ENCODE peak calls at places on chromosomes 3 and 15, in nine cellular contexts. W is OCI-LY7, L is thoracic aorta, N is ovary, U is neuronal stem cell, S is SJSA1, E is ascending aorta, F is endodermal cell, T is cardiac muscle cell. J is an unnamed sample.

GRCh38 chr3:60917136-60917535 is 334.1 kb downstream of the FHIT start:
- DNase-seq in W (no peak), U (no peak), E (no peak), F (no peak), S (no peak), T (peak; percentile 33), N (no peak), L (no peak), J (peak; percentile 22)

GRCh38 chr15:64105113-64105704 is 9.4 kb downstream of the SNX1 start:
- DNase-seq in S (no peak), N (peak; percentile 64), T (no peak), U (no peak), F (no peak), E (no peak), L (no peak), W (no peak), J (peak; percentile 38)

GRCh38 chr15:70120109-70120508 is 22.4 kb upstream of the TLE3 start:
- DNase-seq in S (no peak), T (no peak), U (no peak), W (no peak), L (no peak), E (no peak), F (no peak), N (no peak), J (no peak)

GRCh38 chr15:83087535-83087934 is 19.9 kb upstream of the TM6SF1 start:
- DNase-seq in U (no peak), T (no peak), L (no peak), S (no peak), W (no peak), E (no peak), F (no peak), N (no peak), J (no peak)

GRCh38 chr3:94336076-94336741 is 273.3 kb downstream of the NSUN3 start:
- DNase-seq in F (peak; percentile 73), E (no peak), U (peak; percentile 43), W (peak; percentile 1), L (no peak), S (no peak), T (peak; percentile 62), N (no peak), J (no peak)

GRCh38 chr15:82890338-82891024 is 62.0 kb downstream of the HOMER2 start:
- DNase-seq in T (no peak), S (no peak), W (no peak), L (no peak), N (no peak), U (no peak), E (no peak), F (no peak), J (no peak)

GRCh38 chr3:165697910-165698309 is 139.3 kb downstream of the BCHE start:
- DNase-seq in W (no peak), N (no peak), F (no peak), U (no peak), T (no peak), S (no peak), E (no peak), L (no peak), J (no peak)

GRCh38 chr3:108757404-108757982 is at the start of gene RETNLB:
- DNase-seq in W (no peak), F (no peak), N (no peak), S (no peak), E (no peak), T (no peak), L (no peak), U (no peak), J (no peak)

GRCh38 chr3:99866167-99866810 is 48.6 kb downstream of the CMSS1 start:
- DNase-seq in U (no peak), W (no peak), E (no peak), S (no peak), L (no peak), T (no peak), F (no peak), N (no peak), J (no peak)

GRCh38 chr3:43477600-43477999 is 144.2 kb downstream of the ANO10 start:
- DNase-seq in S (no peak), L (no peak), E (no peak), T (no peak), N (no peak), F (no peak), W (no peak), U (no peak), J (no peak)

GRCh38 chr15:48190932-48191573 is 412 bp upstream of the CTXN2 start:
- DNase-seq in T (peak; percentile 93), U (peak; percentile 89), S (peak; percentile 67), F (peak; percentile 97), L (peak; percentile 7), N (peak; percentile 23), E (no peak), W (peak; percentile 25), J (peak; percentile 78)

GRCh38 chr15:78617131-78617915 is 3.5 kb downstream of the CHRNA3 start:
- DNase-seq in N (no peak), F (no peak), E (no peak), U (no peak), S (no peak), T (no peak), L (no peak), W (no peak), J (no peak)

GRCh38 chr15:26628879-26629529 is 143.9 kb downstream of the GABRB3 start:
- DNase-seq in N (peak; percentile 52), T (peak; percentile 67), U (no peak), E (no peak), L (no peak), F (peak; percentile 88), S (no peak), W (peak; percentile 87), J (peak; percentile 85)

GRCh38 chr3:24944803-24945202 is 450.2 kb upstream of the THRB start:
- DNase-seq in E (no peak), L (no peak), N (no peak), T (no peak), F (no peak), S (no peak), U (no peak), W (no peak), J (no peak)

GRCh38 chr3:70820397-70820796 is 508.0 kb upstream of the MDFIC2 start:
- DNase-seq in S (no peak), E (no peak), L (no peak), T (no peak), N (no peak), F (no peak), W (no peak), U (no peak), J (no peak)

GRCh38 chr3:126557415-126557745 is 1.4 kb downstream of the C3orf22 start:
- DNase-seq in U (no peak), F (no peak), E (no peak), N (no peak), T (no peak), W (no peak), L (no peak), S (no peak), J (peak; percentile 11)

GRCh38 chr3:32614956-32615355 is 44.3 kb upstream of the DYNC1LI1 start:
- DNase-seq in T (no peak), N (no peak), U (no peak), F (no peak), W (no peak), S (no peak), E (no peak), L (no peak), J (no peak)

GRCh38 chr15:91122296-91122695 is 22.2 kb downstream of the SV2B start:
- DNase-seq in L (no peak), F (peak; percentile 3), N (no peak), E (no peak), T (no peak), U (no peak), W (no peak), S (no peak), J (no peak)

DNA sequence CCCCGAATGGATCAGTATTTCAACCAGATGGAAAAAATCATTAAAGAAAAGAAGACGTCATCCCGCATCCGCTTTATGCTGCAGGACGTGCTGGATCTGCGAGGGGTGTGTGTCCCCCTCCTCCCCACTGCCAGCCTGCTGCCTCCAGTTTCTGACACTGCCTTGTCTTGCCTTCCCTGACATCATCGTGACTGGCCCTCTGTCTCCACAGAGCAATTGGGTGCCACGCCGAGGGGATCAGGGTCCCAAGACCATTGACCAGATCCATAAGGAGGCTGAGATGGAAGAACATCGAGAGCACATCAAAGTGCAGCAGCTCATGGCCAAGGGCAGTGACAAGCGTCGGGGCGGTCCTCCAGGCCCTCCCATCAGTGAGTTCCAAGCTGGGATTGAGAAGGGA is 10.9 kb downstream of the EIF4G1 start:
- DNase-seq in T (no peak), F (no peak), N (no peak), E (no peak), L (no peak), S (no peak), U (no peak), W (no peak), J (no peak)
- H3K4me1 ChIP-seq in T (no peaks in the 10 kb centered on the region), F (no peaks in the 10 kb centered on the region), N (peaks cover 2% of the 10 kb centered on the region), E (peaks cover 7% of the 10 kb centered on the region), L (peaks cover 6% of the 10 kb centered on the region), S (peaks cover 2% of the 10 kb centered on the region), U (no peaks in the 10 kb centered on the region), W (no peaks in the 10 kb centered on the region), J (peaks cover 20% of the 10 kb centered on the region)

DNA sequence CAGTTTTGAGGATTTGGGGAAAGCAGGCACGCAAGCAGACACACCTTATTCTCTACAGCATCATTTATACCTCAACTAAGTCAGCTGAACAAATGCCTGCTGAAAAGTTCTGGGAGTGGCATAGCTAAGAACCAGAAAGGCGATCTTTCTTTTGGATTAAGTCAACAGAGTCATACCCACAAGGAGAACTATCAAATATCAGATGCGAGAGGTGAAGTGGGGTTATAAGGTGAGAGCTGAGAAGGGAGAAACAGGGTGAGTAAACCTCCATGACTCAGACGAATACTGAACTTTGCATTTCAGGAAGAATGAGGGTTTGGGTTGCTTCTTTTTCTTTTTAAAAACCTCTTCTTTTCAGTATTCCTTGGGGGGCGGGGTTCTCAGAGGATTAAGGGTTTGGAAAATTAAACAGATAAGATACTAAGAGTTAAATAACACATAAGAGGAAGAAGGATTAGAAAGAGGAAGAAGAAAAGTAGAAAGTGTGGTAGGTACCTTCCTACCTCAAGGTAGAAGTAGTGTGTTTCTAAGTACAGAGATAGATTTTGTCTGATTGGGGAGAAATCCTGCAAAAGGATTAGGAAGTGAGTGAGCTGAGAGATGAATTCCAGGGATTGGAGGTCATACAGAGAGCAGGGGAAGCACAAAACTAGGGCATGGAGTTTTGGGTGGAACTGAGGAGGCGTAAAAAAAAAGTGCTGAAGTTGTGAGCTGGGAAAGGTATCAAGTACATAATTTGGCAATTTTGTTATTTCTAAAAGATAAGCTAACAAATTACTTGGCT is 41.3 kb upstream of the ICE2 start:
- DNase-seq in L (no peak), W (no peak), S (no peak), F (no peak), E (no peak), N (no peak), T (no peak), U (no peak), J (no peak)
- H3K27ac ChIP-seq in L (no peak overlapping the region), W (no peak overlapping the region), S (no peak overlapping the region), F (no peak overlapping the region), E (no peak overlapping the region), N (no peak overlapping the region), T (no peak overlapping the region), U (peak overlapping the region; percentile 17), J (no peak overlapping the region)

GRCh38 chr3:31546725-31547124 is 14.0 kb downstream of the STT3B start:
- DNase-seq in E (no peak), S (no peak), N (no peak), F (no peak), L (no peak), U (no peak), T (no peak), W (no peak), J (no peak)
- H3K4me1 ChIP-seq in E (peaks cover 31% of the 10 kb centered on the region), S (no peaks in the 10 kb centered on the region), N (peaks cover 10% of the 10 kb centered on the region), F (peaks cover 6% of the 10 kb centered on the region), L (peaks cover 41% of the 10 kb centered on the region), U (no peaks in the 10 kb centered on the region), T (peaks cover 25% of the 10 kb centered on the region), W (peaks cover 17% of the 10 kb centered on the region), J (no peaks in the 10 kb centered on the region)

GRCh38 chr3:194682651-194683310 is 2.9 kb upstream of the FAM43A start:
- DNase-seq in F (peak; percentile 93), S (peak; percentile 73), L (no peak), U (peak; percentile 53), E (peak; percentile 37), T (peak; percentile 87), W (peak; percentile 89), N (peak; percentile 75), J (peak; percentile 81)
- H3K27ac ChIP-seq in F (no peak overlapping the region), S (no peak overlapping the region), L (peak overlapping the region; percentile 12), U (no peak overlapping the region), E (peak overlapping the region; percentile 4), T (no peak overlapping the region), W (no peak overlapping the region), N (no peak overlapping the region), J (no peak overlapping the region)